ENCODE peak calls at places on chromosomes 6 and 20, in five cellular contexts. X is ovary, A is HCT116, Z is transverse colon, P is sigmoid colon. Y is an unnamed sample.

GRCh38 chr6:100719883-100720682 is 161.0 kb downstream of the ASCC3 start:
- DNase-seq in P (no peak), A (peak), X (no peak), Z (no peak), Y (no peak)

GRCh38 chr20:41989935-41990635 is 371.9 kb upstream of the CHD6 start:
- DNase-seq in A (no peak), P (no peak), Z (no peak), X (no peak), Y (no peak)

GRCh38 chr6:33620158-33620583 is 951 bp upstream of the ITPR3 start:
- DNase-seq in P (no peak), Z (peak), X (no peak), A (no peak), Y (peak)

GRCh38 chr6:24935753-24936152 is at the start of gene RIPOR2:
- DNase-seq in A (no peak), P (no peak), Z (peak), X (no peak), Y (no peak)

GRCh38 chr6:4817551-4817950 is 41.3 kb downstream of the CDYL start:
- DNase-seq in Z (no peak), X (no peak), A (no peak), P (no peak), Y (no peak)

GRCh38 chr6:113971786-113972185 is 838 bp upstream of the HDAC2 start:
- DNase-seq in P (no peak), Z (no peak), X (no peak), A (no peak), Y (no peak)

GRCh38 chr20:43942661-43943285 is 28.1 kb downstream of the TOX2 start:
- DNase-seq in X (no peak), A (peak), P (no peak), Z (no peak), Y (no peak)

GRCh38 chr20:60006261-60006660 is 48.0 kb downstream of the CDH26 start:
- DNase-seq in Z (no peak), X (no peak), P (no peak), A (no peak), Y (no peak)

GRCh38 chr6:134352786-134353480 is 35.0 kb upstream of the SGK1 start:
- DNase-seq in Z (no peak), P (no peak), A (no peak), X (no peak), Y (no peak)

GRCh38 chr6:169981969-169982368 is 230.5 kb downstream of the ERMARD start:
- DNase-seq in P (peak), Z (no peak), X (no peak), A (no peak), Y (no peak)

GRCh38 chr6:113103618-113104390 is 753.3 kb upstream of the MARCKS start:
- DNase-seq in A (no peak), P (no peak), X (no peak), Z (no peak), Y (no peak)

GRCh38 chr20:16128538-16129106 is 444.6 kb downstream of the KIF16B start:
- DNase-seq in P (no peak), X (no peak), A (no peak), Z (no peak), Y (no peak)

GRCh38 chr6:9732056-9732455 is 682.8 kb downstream of the TFAP2A start:
- DNase-seq in A (no peak), P (no peak), Z (no peak), X (no peak), Y (no peak)

GRCh38 chr6:166541876-166542579 is 44.5 kb downstream of the RAMACL start:
- DNase-seq in A (no peak), X (no peak), Z (no peak), P (no peak), Y (peak)

GRCh38 chr6:122798099-122798641 is 9.1 kb downstream of the SMPDL3A start:
- DNase-seq in A (peak), Z (peak), P (no peak), X (no peak), Y (no peak)

GRCh38 chr6:119240257-119241123 is 109.1 kb downstream of the MAN1A1 start:
- DNase-seq in X (no peak), Z (no peak), A (no peak), P (no peak), Y (no peak)

GRCh38 chr20:62704341-62704948 is 4.2 kb upstream of the NTSR1 start:
- DNase-seq in A (peak), X (peak), P (peak), Z (peak), Y (peak)

GRCh38 chr6:19052219-19052618 is 665.1 kb downstream of the RNF144B start:
- DNase-seq in Z (no peak), P (no peak), A (no peak), X (no peak), Y (no peak)

GRCh38 chr6:136086686-136087085 is 163.4 kb downstream of the MTFR2 start:
- DNase-seq in P (no peak), Z (no peak), A (no peak), X (peak), Y (no peak)

GRCh38 chr20:40720826-40721225 is 31.8 kb upstream of the MAFB start:
- DNase-seq in A (no peak), Z (no peak), P (no peak), X (no peak), Y (no peak)

GRCh38 chr6:157036245-157036681 is 259.1 kb downstream of the ARID1B start:
- DNase-seq in X (no peak), P (no peak), Z (no peak), A (no peak), Y (peak)

GRCh38 chr6:140101367-140101766 is 726.9 kb upstream of the CITED2 start:
- DNase-seq in P (no peak), A (no peak), X (no peak), Z (no peak), Y (no peak)

GRCh38 chr6:99618649-99619408 is 12.2 kb downstream of the PRDM13 start:
- DNase-seq in A (no peak), P (no peak), X (no peak), Z (no peak), Y (no peak)

GRCh38 chr6:81894286-81894685 is 141.8 kb upstream of the TENT5A start:
- DNase-seq in Z (no peak), A (no peak), X (no peak), P (no peak), Y (no peak)

GRCh38 chr6:165832471-165832836 is 169.4 kb upstream of the PDE10A start:
- DNase-seq in P (no peak), X (no peak), A (no peak), Z (no peak), Y (no peak)

GRCh38 chr6:6749791-6750434 is 161.4 kb downstream of the LY86 start:
- DNase-seq in X (peak), Z (peak), P (peak), A (peak), Y (peak)
- TF ChIP-seq POLR2A in X (no peak), Z (peak), P (no peak), A (no peak), Y (no peak)

GRCh38 chr20:51354769-51355319 is 187.7 kb downstream of the NFATC2 start:
- DNase-seq in A (no peak), P (peak), X (no peak), Z (no peak), Y (no peak)
- TF ChIP-seq POLR2A in A (no peak), P (no peak), X (no peak), Z (no peak), Y (no peak)

DNA sequence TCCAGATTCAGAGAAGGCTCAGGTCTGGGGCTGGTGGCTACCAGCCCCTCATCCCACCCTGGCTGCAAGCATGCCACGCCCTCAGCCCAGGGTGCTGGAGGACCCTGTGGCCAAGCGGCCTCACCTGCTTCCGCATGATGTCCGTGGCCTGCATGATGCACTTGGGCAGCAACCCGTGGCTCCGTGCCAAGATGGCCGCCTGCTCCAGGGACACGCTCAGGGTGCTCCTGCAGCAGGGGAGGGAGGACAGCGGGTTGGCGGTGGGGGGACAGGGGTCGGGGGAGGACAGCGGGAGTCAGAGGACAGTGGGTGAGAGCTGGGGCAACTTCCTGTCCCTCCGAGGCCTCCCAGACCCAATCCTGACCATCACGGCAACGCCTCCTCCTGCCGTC is 200.1 kb downstream of the PREX1 start:
- DNase-seq in Z (no peak), P (no peak), A (no peak), X (peak), Y (no peak)
- TF ChIP-seq POLR2A in Z (no peak), P (no peak), A (no peak), X (no peak), Y (no peak)

GRCh38 chr20:17658648-17658993 is 23.4 kb downstream of the RRBP1 start:
- DNase-seq in Z (no peak), X (no peak), P (peak), A (no peak), Y (no peak)
- TF ChIP-seq POLR2A in Z (no peak), X (no peak), P (no peak), A (no peak), Y (no peak)

GRCh38 chr6:128882560-128882959 is 378 bp upstream of the LAMA2 start:
- DNase-seq in P (no peak), X (peak), Z (no peak), A (no peak), Y (no peak)

GRCh38 chr6:128888444-128889175 is 5.7 kb downstream of the LAMA2 start:
- DNase-seq in Z (no peak), X (no peak), A (no peak), P (no peak), Y (no peak)

GRCh38 chr6:128885381-128885780 is 2.4 kb downstream of the LAMA2 start:
- DNase-seq in P (no peak), A (no peak), X (no peak), Z (no peak), Y (no peak)

DNA sequence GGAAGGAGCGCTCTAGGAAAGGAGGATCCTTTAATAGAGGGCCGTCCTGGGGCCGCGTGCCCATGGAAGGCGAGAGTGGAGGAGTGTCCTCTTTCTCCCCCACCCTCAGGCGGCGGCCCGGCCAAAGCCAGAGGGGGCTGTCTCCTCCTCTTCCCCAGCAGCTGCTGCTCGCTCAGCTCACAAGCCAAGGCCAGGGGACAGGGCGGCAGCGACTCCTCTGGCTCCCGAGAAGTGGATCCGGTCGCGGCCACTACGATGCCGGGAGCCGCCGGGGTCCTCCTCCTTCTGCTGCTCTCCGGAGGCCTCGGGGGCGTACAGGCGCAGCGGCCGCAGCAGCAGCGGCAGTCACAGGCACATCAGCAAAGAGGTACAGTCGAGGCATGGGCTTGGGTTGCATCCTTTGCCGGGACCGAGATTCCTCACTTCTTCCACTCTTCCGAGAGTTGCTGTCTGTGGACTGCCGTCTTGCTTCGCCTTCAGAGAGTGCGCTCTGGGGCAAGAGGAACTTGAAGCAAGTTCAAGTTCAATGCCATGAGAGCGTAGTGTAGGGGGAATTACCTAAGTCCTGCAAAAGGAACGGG is at the start of gene LAMA2:
- DNase-seq in X (peak), A (no peak), Z (peak), P (peak), Y (peak)
- TF ChIP-seq POLR2A in X (peak), A (no peak), Z (peak), P (peak), Y (no peak)

Y was measured in lower leg skin.